ENCODE peak calls at places on chromosomes 11 and 22, in four cellular contexts. S is neural progenitor cell, Q is tibial nerve, W is myocyte. L is an unnamed sample.

GRCh38 chr11:116537121-116537520 is 235.7 kb downstream of the BUD13 start:
- DNase-seq in S (no peak), Q (no peak), W (no peak), L (no peak)

GRCh38 chr11:59891781-59892181 is 13.2 kb downstream of the OOSP3 start:
- DNase-seq in S (peak), Q (no peak), W (peak), L (peak)

GRCh38 chr11:72067266-72067665 is 13.1 kb downstream of the NUMA1 start:
- DNase-seq in S (no peak), Q (no peak), W (no peak), L (no peak)

GRCh38 chr11:128567130-128567529 is 20.2 kb downstream of the ETS1 start:
- DNase-seq in S (no peak), Q (no peak), W (no peak), L (no peak)

GRCh38 chr22:17596226-17596625 is 32.3 kb downstream of the ATP6V1E1 start:
- DNase-seq in S (no peak), Q (no peak), W (no peak), L (no peak)

GRCh38 chr11:119345685-119346084 is 820 bp downstream of the MFRP start:
- DNase-seq in S (no peak), Q (no peak), W (no peak), L (no peak)

GRCh38 chr11:34223021-34223813 is 117.8 kb downstream of the NAT10 start:
- DNase-seq in S (peak), Q (peak), W (peak), L (no peak)

GRCh38 chr11:119065369-119065768 is 2.2 kb upstream of the VPS11 start:
- DNase-seq in S (peak), Q (no peak), W (peak), L (peak)

GRCh38 chr11:65041206-65042035 is at the start of gene SAC3D1:
- DNase-seq in S (peak), Q (no peak), W (no peak), L (peak)

GRCh38 chr11:72832301-72833082 is 18.3 kb downstream of the ATG16L2 start:
- DNase-seq in S (no peak), Q (no peak), W (no peak), L (no peak)

GRCh38 chr11:58832246-58832645 is 12.3 kb downstream of the GLYATL2 start:
- DNase-seq in S (no peak), Q (no peak), W (no peak), L (no peak)

GRCh38 chr11:72951193-72951592 is 137.0 kb downstream of the ATG16L2 start:
- DNase-seq in S (no peak), Q (no peak), W (no peak), L (no peak)

GRCh38 chr11:8886332-8886731 is 24.7 kb upstream of the AKIP1 start:
- DNase-seq in S (no peak), Q (no peak), W (peak), L (no peak)

GRCh38 chr22:17319541-17319940 is 49.7 kb upstream of the CECR2 start:
- DNase-seq in S (peak), Q (no peak), W (peak), L (no peak)

GRCh38 chr11:40183073-40184064 is 1276.1 kb downstream of the LRRC4C start:
- DNase-seq in S (no peak), Q (no peak), W (no peak), L (no peak)

GRCh38 chr11:121572581-121573059 is 119.9 kb upstream of the SORL1-AS1 start:
- DNase-seq in S (no peak), Q (no peak), W (peak), L (no peak)

GRCh38 chr11:36945384-36945783 is 347.3 kb upstream of the RAG2 start:
- DNase-seq in S (no peak), Q (no peak), W (no peak), L (no peak)

GRCh38 chr11:95068549-95068948 is 1.8 kb downstream of the SRSF8 start:
- DNase-seq in S (peak), Q (peak), W (peak), L (peak)

GRCh38 chr11:60169264-60169915 is 13.5 kb downstream of the MS4A6A start:
- DNase-seq in S (peak), Q (no peak), W (no peak), L (no peak)

GRCh38 chr11:8652140-8652539 is 30.3 kb downstream of the TRIM66 start:
- DNase-seq in S (no peak), Q (no peak), W (peak), L (no peak)

GRCh38 chr11:123103326-123103980 is 41.5 kb upstream of the HSPA8 start:
- DNase-seq in S (peak), Q (peak), W (peak), L (peak)

GRCh38 chr22:50626314-50626855 is 1.6 kb downstream of the ARSA start:
- DNase-seq in S (no peak), Q (no peak), W (no peak), L (no peak)

GRCh38 chr22:48717076-48717810 is 1110.4 kb downstream of the BRD1 start:
- DNase-seq in S (no peak), Q (no peak), W (no peak), L (no peak)

GRCh38 chr22:46754110-46754799 is 8.2 kb upstream of the TBC1D22A start:
- DNase-seq in S (no peak), Q (peak), W (peak), L (peak)

GRCh38 chr11:67463680-67464410 is 5.2 kb downstream of the TMEM134 start:
- DNase-seq in S (no peak), Q (peak), W (peak), L (no peak)

GRCh38 chr22:41445171-41446056 is 1.2 kb downstream of the TOB2 start:
- DNase-seq in S (peak), Q (no peak), W (peak), L (no peak)

GRCh38 chr11:79108851-79109250 is 332.0 kb downstream of the TENM4 start:
- DNase-seq in S (no peak), Q (no peak), W (no peak), L (no peak)

GRCh38 chr11:20000393-20001134 is 159.7 kb downstream of the DBX1 start:
- DNase-seq in S (peak), Q (no peak), W (no peak), L (peak)

GRCh38 chr22:46731246-46732040 is 6.6 kb downstream of the CERK start:
- DNase-seq in S (peak), Q (no peak), W (no peak), L (peak)

GRCh38 chr11:61377461-61378160 is 14.8 kb upstream of the TMEM216 start:
- DNase-seq in S (no peak), Q (no peak), W (peak), L (no peak)

GRCh38 chr22:30460147-30460546 is 11.7 kb downstream of the SEC14L3 start:
- DNase-seq in S (no peak), Q (no peak), W (no peak), L (no peak)

GRCh38 chr11:110710520-110711381 is 1.5 kb downstream of the ARHGAP20 start:
- DNase-seq in S (peak), Q (peak), W (peak), L (peak)

GRCh38 chr11:122517403-122518379 is 137.8 kb upstream of the UBASH3B start:
- DNase-seq in S (no peak), Q (no peak), W (no peak), L (no peak)

L was measured in iPS-NIHi11.